ENCODE peak calls at places on chromosomes 12 and 14, in five cellular contexts. L is ascending aorta, A is lung, W is testis, T is GM23248. E is an unnamed sample.
A peak's percentile ranks its signal among the peaks of the same experiment; 100 is the strongest.

GRCh38 chr12:69682136-69682755 is 16.9 kb downstream of the BEST3 start:
- DNase-seq in L (no peak), A (no peak), W (no peak), T (no peak), E (no peak)

GRCh38 chr14:32883189-32883588 is 55.5 kb upstream of the NPAS3 start:
- DNase-seq in L (no peak), A (no peak), W (no peak), T (no peak), E (no peak)

GRCh38 chr12:46549527-46550265 is 177.1 kb upstream of the SLC38A2 start:
- DNase-seq in L (no peak), A (no peak), W (no peak), T (peak; percentile 90), E (no peak)

GRCh38 chr12:108446766-108447165 is 68.3 kb upstream of the FICD start:
- DNase-seq in L (no peak), A (no peak), W (no peak), T (peak; percentile 65), E (no peak)

GRCh38 chr12:89081709-89082108 is 270.6 kb downstream of the DUSP6 start:
- DNase-seq in L (no peak), A (no peak), W (no peak), T (no peak), E (no peak)

GRCh38 chr12:44206045-44206444 is 370.2 kb downstream of the TMEM117 start:
- DNase-seq in L (no peak), A (no peak), W (no peak), T (no peak), E (no peak)

GRCh38 chr14:59836116-59836515 is 34.5 kb downstream of the RTN1 start:
- DNase-seq in L (no peak), A (no peak), W (no peak), T (no peak), E (no peak)

GRCh38 chr14:105682956-105683570 is 156.7 kb downstream of the TMEM121 start:
- DNase-seq in L (no peak), A (no peak), W (no peak), T (no peak), E (no peak)

GRCh38 chr14:50830044-50830931 is 674 bp downstream of the NIN start:
- DNase-seq in L (peak; percentile 19), A (peak; percentile 47), W (peak; percentile 34), T (peak; percentile 69), E (peak; percentile 76)

GRCh38 chr12:117151195-117152031 is 38.9 kb downstream of the FBXO21 start:
- DNase-seq in L (no peak), A (peak; percentile 51), W (peak; percentile 88), T (peak; percentile 67), E (peak; percentile 52)

GRCh38 chr14:96989293-96989692 is 192.1 kb downstream of the VRK1 start:
- DNase-seq in L (no peak), A (no peak), W (no peak), T (no peak), E (no peak)

GRCh38 chr12:13347241-13348043 is 150.9 kb downstream of the EMP1 start:
- DNase-seq in L (no peak), A (no peak), W (no peak), T (peak; percentile 94), E (no peak)

GRCh38 chr12:116594325-116595038 is 35.3 kb downstream of the MAP1LC3B2 start:
- DNase-seq in L (no peak), A (peak; percentile 38), W (no peak), T (no peak), E (no peak)

GRCh38 chr14:37594916-37595808 is at the start of the genes FOXA1 and TTC6:
- DNase-seq in L (no peak), A (peak; percentile 70), W (peak; percentile 30), T (peak; percentile 69), E (peak; percentile 82)

GRCh38 chr14:77040059-77040308 is 11.5 kb upstream of the IRF2BPL start:
- DNase-seq in L (no peak), A (no peak), W (no peak), T (no peak), E (no peak)
- H3K4me1 ChIP-seq in L (peaks cover 25% of the 10 kb centered on the region), A (peaks cover 56% of the 10 kb centered on the region), W (peaks cover 80% of the 10 kb centered on the region), T (peaks cover 77% of the 10 kb centered on the region), E (peaks cover 79% of the 10 kb centered on the region)

GRCh38 chr12:7787574-7788315 is 1.5 kb upstream of the NANOG start:
- DNase-seq in L (no peak), A (no peak), W (no peak), T (peak; percentile 6), E (peak; percentile 45)

GRCh38 chr12:7788316-7788689 is 899 bp upstream of the NANOG start:
- DNase-seq in L (no peak), A (no peak), W (no peak), T (no peak), E (no peak)
- H3K4me3 ChIP-seq in L (no peak overlapping the region), A (no peak overlapping the region), W (no peak overlapping the region), T (no peak overlapping the region), E (no peak overlapping the region)

DNA sequence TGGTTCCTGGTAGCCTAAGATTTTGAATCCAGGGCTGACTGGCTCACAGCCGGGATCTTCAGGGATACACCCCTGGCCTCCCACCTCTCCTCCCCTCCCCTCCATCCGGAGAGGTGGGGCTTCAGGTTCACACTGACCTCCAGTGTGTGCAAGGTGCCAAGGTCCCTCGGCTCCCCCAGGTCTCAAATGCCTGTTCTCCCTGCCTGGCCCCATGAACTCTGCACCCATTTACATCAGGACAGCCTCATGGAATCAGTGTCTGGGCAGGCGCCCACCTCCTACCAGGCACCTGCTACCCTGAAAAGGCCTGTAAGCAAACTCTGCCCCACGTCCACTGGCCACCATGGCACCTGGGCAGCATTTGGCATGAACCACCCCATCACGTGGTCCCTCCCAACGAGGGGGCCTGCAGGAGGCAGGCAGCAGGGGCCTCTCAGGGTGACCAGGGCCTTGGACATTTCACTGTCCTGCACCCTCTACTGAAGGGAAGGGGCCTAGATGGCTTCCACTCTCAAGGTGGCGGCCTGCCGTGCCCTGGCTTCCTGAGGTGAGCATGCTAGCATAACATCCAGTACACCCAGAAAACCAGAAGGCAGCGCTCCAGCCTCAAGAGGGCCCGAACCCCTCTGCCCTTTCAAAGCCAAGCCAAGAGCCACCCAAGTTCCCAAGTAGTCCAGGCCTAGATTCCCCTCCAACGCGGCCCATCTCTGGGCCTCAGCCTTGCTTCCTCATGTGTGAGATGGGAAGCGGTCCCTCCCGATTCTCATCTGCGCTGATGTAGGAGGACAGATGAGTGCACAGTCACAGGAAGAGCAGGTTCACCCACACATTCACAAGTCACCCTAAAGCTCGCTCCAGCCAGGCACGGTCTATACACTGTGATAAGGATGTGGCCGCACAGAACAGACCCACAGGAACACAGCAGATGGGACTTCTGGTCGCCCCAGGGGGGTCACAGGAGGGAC is 37.3 kb downstream of the CCDC85C start:
- DNase-seq in L (no peak), A (no peak), W (no peak), T (no peak), E (no peak)
- H3K4me1 ChIP-seq in L (peaks cover 2% of the 10 kb centered on the region), A (peaks cover 5% of the 10 kb centered on the region), W (peaks cover 39% of the 10 kb centered on the region), T (no peaks in the 10 kb centered on the region), E (peaks cover 59% of the 10 kb centered on the region)

DNA sequence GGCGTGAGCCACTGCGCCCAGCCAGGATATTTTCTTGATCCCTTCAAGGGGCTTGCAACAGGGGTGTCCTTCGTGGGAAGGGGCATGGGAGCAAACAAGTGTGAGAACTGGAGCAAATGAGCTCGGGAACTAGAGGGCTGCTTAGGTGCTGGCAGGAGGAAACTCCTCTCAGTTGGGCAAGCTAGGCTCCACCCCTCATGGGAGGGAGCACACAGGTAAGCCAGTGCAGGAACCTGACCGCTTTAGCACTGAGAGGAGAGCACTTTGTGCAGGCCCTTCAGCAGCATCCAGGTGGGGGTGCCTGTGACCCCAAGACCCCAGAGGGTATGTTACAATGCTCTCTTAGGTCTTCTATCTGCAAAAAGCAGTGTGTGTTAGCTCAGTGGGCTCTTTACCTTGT is 755.4 kb upstream of the MDGA2 start:
- DNase-seq in L (no peak), A (no peak), W (no peak), T (no peak), E (no peak)
- H3K4me3 ChIP-seq in L (no peak overlapping the region), A (no peak overlapping the region), W (no peak overlapping the region), T (no peak overlapping the region), E (no peak overlapping the region)

DNA sequence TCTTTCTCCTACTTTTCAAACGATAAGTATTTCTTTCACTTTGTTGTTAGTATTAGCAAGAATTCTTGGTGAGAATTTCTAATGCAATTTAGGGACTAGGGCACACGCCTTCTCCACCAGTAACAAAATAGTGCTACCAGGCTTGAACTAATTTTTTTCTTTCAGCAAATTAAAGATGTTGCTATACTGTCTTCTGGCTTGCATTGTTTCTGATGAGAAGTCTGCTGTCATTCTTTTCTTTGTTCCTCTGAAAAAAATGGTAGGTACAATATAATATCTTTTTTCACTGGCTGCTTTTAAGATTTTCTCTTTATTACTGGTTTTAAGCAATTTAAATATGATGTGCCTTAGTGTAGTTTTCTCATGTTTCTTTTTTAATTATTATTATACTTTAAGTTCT is 171.2 kb downstream of the PCNX1 start:
- DNase-seq in L (no peak), A (no peak), W (no peak), T (peak; percentile 25), E (no peak)
- H3K4me1 ChIP-seq in L (no peaks in the 10 kb centered on the region), A (no peaks in the 10 kb centered on the region), W (no peaks in the 10 kb centered on the region), T (no peaks in the 10 kb centered on the region), E (no peaks in the 10 kb centered on the region)

GRCh38 chr14:90140956-90141316 is 79.1 kb downstream of the KCNK13 start:
- DNase-seq in L (no peak), A (no peak), W (no peak), T (peak; percentile 9), E (no peak)
- H3K4me3 ChIP-seq in L (no peak overlapping the region), A (no peak overlapping the region), W (no peak overlapping the region), T (no peak overlapping the region), E (no peak overlapping the region)

DNA sequence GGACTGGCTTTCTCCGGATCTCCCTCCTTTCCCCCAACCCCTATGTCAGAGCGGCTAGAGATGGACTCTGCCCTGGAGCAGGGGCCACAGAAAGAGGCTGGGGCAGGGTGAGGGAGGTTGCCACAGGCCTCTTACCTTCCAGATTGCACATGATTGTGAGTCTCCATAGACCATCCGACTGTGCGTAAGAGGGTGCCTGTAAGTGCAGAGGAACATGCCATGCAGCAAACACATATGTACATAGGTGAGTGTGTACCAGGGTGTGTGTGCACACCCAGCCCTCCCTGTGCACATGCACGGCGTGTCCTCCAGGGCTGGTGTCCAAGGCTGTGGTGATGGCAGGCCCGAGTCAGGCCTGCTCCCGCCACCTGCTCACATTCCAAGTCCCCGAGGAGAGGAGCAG is 28.3 kb downstream of the FAM222A start:
- DNase-seq in L (no peak), A (no peak), W (no peak), T (no peak), E (peak; percentile 42)
- H3K4me1 ChIP-seq in L (no peaks in the 10 kb centered on the region), A (no peaks in the 10 kb centered on the region), W (peaks cover 11% of the 10 kb centered on the region), T (no peaks in the 10 kb centered on the region), E (peaks cover 4% of the 10 kb centered on the region)

DNA sequence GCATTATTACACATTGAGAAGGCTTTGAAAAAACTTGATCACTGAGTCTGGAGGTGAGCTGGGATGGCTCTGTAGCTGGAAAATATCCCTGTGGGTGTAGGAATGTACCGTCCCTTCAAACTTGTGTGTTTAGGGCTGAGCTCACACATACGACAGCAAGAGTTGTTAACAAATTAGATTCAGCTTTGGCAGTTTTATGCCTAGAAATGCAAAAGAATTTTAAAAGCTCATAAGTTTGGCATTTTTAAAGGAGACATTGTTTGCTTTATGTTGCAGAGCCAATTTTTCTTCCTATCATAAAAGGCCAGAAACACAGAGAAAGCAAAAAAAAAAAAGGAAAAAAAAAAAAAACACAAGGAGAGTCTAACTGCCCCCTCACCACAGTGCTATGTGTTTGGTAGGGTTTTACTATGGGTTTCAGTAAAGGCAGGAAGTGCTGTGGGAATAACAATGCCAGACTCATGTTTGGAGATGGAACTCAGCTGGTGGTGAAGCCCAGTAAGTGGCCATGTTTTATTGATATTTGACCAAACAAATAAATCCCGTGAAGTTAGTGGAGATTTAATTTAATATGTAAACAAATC is 78.4 kb downstream of the DAD1 start:
- DNase-seq in L (no peak), A (no peak), W (no peak), T (peak; percentile 69), E (no peak)
- H3K4me3 ChIP-seq in L (no peak overlapping the region), A (no peak overlapping the region), W (no peak overlapping the region), T (no peak overlapping the region), E (no peak overlapping the region)

GRCh38 chr12:57840701-57841100 is 5.8 kb downstream of the CTDSP2 start:
- DNase-seq in L (no peak), A (peak; percentile 56), W (peak; percentile 52), T (peak; percentile 50), E (no peak)
- H3K4me1 ChIP-seq in L (peaks cover 55% of the 10 kb centered on the region), A (peaks cover 64% of the 10 kb centered on the region), W (peaks cover 86% of the 10 kb centered on the region), T (peaks cover 80% of the 10 kb centered on the region), E (peaks cover 87% of the 10 kb centered on the region)